ENCODE peak calls at places on chromosomes 7 and 10, in five cellular contexts. N, A, G, O and X are unnamed samples.

GRCh38 chr7:156160811-156161210 is 348.5 kb upstream of the SHH start:
- DNase-seq in N (no peak), A (no peak), G (no peak), O (no peak), X (no peak)

GRCh38 chr10:100715445-100716385 is 29.7 kb upstream of the PAX2 start:
- DNase-seq in N (no peak), A (no peak), G (no peak), O (no peak), X (no peak)

GRCh38 chr10:84588426-84588825 is 260.0 kb downstream of the CCSER2 start:
- DNase-seq in N (no peak), A (no peak), G (no peak), O (no peak), X (no peak)

GRCh38 chr10:100485336-100485735 is 22.5 kb downstream of the WNT8B start:
- DNase-seq in N (no peak), A (no peak), G (no peak), O (no peak), X (no peak)

GRCh38 chr7:12031638-12032037 is 179.5 kb upstream of the TMEM106B start:
- DNase-seq in N (no peak), A (no peak), G (no peak), O (no peak), X (no peak)

GRCh38 chr7:142338633-142339501 is 81.0 kb upstream of the PRSS58 start:
- DNase-seq in N (peak; percentile 77), A (no peak), G (no peak), O (no peak), X (no peak)

GRCh38 chr10:49498465-49498864 is 40.5 kb downstream of the ERCC6 start:
- DNase-seq in N (no peak), A (no peak), G (no peak), O (no peak), X (no peak)

GRCh38 chr10:48343106-48343505 is 36.6 kb downstream of the MAPK8 start:
- DNase-seq in N (no peak), A (no peak), G (no peak), O (no peak), X (no peak)

GRCh38 chr7:98993024-98993897 is 114.9 kb downstream of the TRRAP start:
- DNase-seq in N (no peak), A (no peak), G (no peak), O (no peak), X (no peak)

GRCh38 chr10:120689766-120690539 is 161.2 kb upstream of the WDR11 start:
- DNase-seq in N (no peak), A (no peak), G (no peak), O (no peak), X (no peak)

GRCh38 chr10:99944860-99945259 is 64.9 kb downstream of the DNMBP start:
- DNase-seq in N (no peak), A (no peak), G (no peak), O (no peak), X (no peak)

GRCh38 chr7:119175916-119176627 is 951.6 kb downstream of the ANKRD7 start:
- DNase-seq in N (peak; percentile 91), A (no peak), G (no peak), O (no peak), X (no peak)

DNA sequence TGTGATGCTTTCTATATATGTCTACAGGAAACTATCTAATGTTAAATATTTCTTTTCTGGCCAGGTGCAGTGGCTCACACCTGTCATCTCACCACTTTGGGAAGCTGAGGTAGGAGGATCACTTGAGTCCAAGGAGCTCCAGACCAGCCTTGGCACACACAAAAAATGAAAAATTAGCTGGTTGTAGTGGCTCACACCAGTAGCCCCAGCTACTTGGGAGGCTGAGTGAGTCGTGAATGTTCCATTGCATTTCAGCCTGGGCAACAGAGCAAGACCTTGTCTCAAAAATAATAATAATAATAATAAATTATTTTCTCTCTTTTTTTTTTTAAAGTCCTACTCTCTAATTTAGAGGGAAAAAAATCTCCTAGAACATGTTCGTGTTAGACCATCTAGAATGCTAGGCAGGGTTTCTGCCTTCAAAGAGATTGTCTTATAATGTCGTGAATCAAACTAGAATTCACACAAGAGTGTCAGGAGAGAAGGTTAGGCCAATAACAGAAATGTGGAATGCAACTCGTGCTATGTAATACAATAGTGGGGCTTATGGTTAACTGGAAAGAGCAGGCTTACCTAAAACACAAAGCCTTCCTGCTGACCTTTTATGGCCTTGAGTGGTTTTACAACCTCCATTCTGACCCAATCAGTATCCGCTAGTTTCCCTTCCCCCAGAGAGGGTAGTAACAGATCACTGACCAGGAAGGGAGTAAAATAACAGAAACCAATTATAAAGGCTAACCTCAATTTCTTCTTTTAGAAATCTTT is 46.3 kb downstream of the MYOF start:
- DNase-seq in N (peak; percentile 46), A (no peak), G (no peak), O (no peak), X (no peak)
- H3K27ac ChIP-seq in N (peak overlapping the region; percentile 96), A (no peak overlapping the region), G (peak overlapping the region; percentile 100), O (peak overlapping the region; percentile 90), X (peak overlapping the region; percentile 99)

DNA sequence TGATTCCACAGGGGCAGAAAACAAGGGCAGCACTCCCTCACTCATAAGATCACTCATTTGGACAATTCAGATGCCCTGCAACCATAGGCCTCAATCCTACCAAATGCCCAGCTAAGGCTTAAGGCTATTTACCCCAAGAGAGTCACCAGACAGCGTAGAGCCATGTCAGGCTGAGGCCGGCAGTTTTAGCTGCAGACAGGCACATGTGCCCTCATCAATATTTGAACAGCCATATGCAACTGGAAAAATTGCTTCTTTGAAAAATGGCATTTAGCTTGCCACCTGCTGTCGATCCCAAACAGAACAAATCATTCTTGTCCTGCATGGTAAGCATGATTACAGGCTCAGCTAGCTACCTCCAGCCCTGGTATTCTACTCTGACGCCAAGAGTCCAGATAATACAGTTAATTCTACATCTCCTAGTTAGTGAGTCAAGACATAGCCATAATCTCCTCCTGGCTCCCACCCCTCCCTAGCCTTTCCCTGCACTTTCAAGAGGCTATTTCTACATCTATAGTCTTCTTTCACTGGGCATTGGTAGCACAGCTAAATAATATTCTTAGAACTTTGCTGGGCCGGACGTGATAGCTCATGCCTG is 7.7 kb downstream of the CREB3L2 start:
- DNase-seq in N (no peak), A (no peak), G (no peak), O (no peak), X (no peak)
- H3K27ac ChIP-seq in N (peak overlapping the region; percentile 42), A (no peak overlapping the region), G (peak overlapping the region; percentile 95), O (peak overlapping the region; percentile 25), X (no peak overlapping the region)

GRCh38 chr7:107982918-107983389 is 20.0 kb downstream of the LAMB1 start:
- DNase-seq in N (no peak), A (no peak), G (peak; percentile 40), O (no peak), X (no peak)
- H3K27ac ChIP-seq in N (peak overlapping the region; percentile 3), A (no peak overlapping the region), G (peak overlapping the region; percentile 64), O (no peak overlapping the region), X (no peak overlapping the region)

GRCh38 chr7:135158141-135158655 is 10.3 kb downstream of the TMEM140 start:
- DNase-seq in N (no peak), A (no peak), G (no peak), O (no peak), X (no peak)

GRCh38 chr7:135160098-135160857 is 10.2 kb downstream of the CYREN start:
- DNase-seq in N (no peak), A (no peak), G (no peak), O (no peak), X (no peak)

GRCh38 chr7:135160858-135161653 is 9.5 kb downstream of the CYREN start:
- DNase-seq in N (no peak), A (no peak), G (no peak), O (no peak), X (no peak)

GRCh38 chr7:135158874-135159273 is 11.0 kb downstream of the TMEM140 start:
- DNase-seq in N (no peak), A (no peak), G (no peak), O (no peak), X (no peak)

DNA sequence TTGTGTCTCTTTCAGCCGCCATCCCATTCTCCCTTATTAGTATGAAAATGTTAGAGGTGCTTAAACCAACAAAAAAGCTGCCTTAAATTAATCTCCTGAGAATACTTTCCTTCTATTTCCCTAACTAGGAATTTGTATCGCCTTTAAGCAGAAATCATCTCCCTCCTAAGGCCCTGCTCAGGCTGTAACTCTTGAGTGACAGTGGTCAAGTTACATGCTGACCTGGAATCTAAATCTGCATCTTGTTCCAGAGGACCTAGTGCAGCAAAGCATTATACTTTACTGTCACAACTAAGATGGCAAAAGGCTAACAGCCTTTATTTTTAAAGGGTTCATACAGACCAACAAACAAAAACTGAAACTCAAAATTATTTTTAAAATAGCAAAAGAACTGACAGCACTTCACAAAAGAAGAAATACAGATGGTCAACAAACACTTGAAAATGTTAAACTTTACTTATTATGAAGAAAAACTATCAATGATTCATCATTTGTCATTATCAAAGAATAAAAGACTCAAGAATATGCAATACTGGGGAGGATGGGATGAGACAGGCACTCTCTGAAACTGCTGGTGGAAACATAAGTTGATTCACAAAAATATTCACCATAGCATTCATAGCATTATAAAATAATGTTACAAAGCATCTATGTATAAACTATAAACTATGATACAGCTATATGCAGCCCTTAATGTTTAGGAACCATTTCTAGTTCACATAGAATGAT is 11.0 kb downstream of the CYREN start:
- DNase-seq in N (no peak), A (no peak), G (no peak), O (no peak), X (no peak)
- H3K27ac ChIP-seq in N (peak overlapping the region; percentile 67), A (no peak overlapping the region), G (peak overlapping the region; percentile 74), O (no peak overlapping the region), X (peak overlapping the region; percentile 25)

DNA sequence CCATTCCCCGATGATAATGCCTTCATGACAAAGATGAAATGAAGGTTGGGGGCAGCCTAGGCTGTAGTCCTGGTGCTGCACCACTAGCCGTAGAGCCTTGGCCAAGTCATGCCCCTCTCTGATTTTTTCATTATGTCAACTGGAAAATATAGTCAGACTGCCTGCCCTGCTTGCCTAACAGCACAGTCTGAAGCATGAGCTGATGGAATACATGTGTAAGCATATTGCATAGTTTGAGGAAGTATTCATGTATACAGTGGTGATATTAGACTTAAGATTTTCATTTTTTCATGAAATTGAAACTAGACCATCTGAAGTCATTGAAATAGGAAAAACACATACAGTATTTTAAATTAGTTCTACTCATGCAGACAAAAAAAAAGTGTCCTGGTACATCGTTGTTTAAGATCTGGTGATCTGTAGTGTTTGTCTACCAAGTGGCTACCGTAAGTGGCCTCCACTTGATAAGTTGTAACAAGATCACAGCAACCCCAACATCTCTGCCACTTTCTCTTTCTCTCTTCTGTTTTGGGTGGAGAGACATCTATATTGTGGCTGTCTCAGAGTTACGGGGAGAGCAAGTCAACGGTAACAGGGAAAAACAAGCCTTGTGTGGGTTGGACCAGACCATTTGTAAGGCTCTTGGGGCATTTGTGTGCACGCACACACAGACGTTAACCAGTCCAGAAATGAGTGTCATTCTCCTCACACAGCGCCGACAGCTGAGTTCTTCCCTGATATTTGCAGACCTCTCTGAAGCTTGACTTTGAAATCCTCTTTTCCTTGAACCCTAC is 716.6 kb upstream of the GALNT17 start:
- DNase-seq in N (no peak), A (no peak), G (no peak), O (no peak), X (no peak)
- H3K27ac ChIP-seq in N (no peak overlapping the region), A (no peak overlapping the region), G (no peak overlapping the region), O (no peak overlapping the region), X (no peak overlapping the region)

DNA sequence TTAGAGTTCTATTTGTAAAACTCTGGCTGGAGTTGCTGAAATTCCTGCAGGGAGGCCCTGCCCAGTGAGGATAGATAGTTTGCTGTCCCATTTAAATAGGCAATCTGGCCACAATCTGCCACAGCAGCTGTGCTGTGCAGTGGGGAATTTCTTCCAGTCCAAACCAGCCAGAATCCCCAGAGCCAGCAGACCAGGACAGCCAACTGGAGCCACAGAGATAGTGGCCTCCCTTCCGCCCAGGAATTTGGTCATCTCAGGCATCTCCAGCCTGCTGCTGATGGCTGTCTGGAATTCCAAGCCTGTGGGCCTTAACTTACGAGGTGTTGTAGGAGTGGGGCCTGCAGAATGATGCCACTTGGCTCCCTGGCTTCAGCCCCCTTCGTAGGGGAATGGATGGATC is 643.4 kb downstream of the DNAJB9 start:
- DNase-seq in N (no peak), A (no peak), G (no peak), O (no peak), X (no peak)
- H3K27ac ChIP-seq in N (no peak overlapping the region), A (no peak overlapping the region), G (no peak overlapping the region), O (no peak overlapping the region), X (no peak overlapping the region)